ENCODE peak calls at places on chromosomes 6 and 20, in four cellular contexts. One of them, this sample, is unnamed.

GRCh38 chr6:38234934-38235678 is 404.6 kb downstream of the BTBD9 start:
- DNase-seq in HEK293T: no peak
- DNase-seq in HepG2: no peak
- DNase-seq in WTC11: no peak
- DNase-seq in this sample: no peak

GRCh38 chr6:25962368-25963127 is at the start of gene TRIM38:
- DNase-seq in HEK293T: peak
- DNase-seq in HepG2: peak
- DNase-seq in WTC11: no peak
- DNase-seq in this sample: peak

GRCh38 chr20:41234546-41234945 is 83.0 kb downstream of the ZHX3 start:
- DNase-seq in HEK293T: no peak
- DNase-seq in HepG2: no peak
- DNase-seq in WTC11: no peak
- DNase-seq in this sample: no peak

GRCh38 chr6:42783876-42784738 is 2.3 kb downstream of the BICRAL start:
- DNase-seq in HEK293T: no peak
- DNase-seq in HepG2: no peak
- DNase-seq in WTC11: no peak
- DNase-seq in this sample: no peak

GRCh38 chr6:47135772-47136171 is 93.6 kb upstream of the ADGRF1 start:
- DNase-seq in HEK293T: no peak
- DNase-seq in HepG2: peak
- DNase-seq in WTC11: no peak
- DNase-seq in this sample: peak

GRCh38 chr6:17429381-17430061 is 36.1 kb downstream of the CAP2 start:
- DNase-seq in HEK293T: no peak
- DNase-seq in HepG2: no peak
- DNase-seq in WTC11: no peak
- DNase-seq in this sample: no peak

GRCh38 chr20:35008411-35009342 is 53.0 kb downstream of the MYH7B start:
- DNase-seq in HEK293T: no peak
- DNase-seq in HepG2: no peak
- DNase-seq in WTC11: no peak
- DNase-seq in this sample: no peak

GRCh38 chr6:159213401-159213800 is 44.2 kb downstream of the FNDC1 start:
- DNase-seq in HEK293T: peak
- DNase-seq in HepG2: no peak
- DNase-seq in WTC11: no peak
- DNase-seq in this sample: no peak

GRCh38 chr20:10454135-10454750 is 19.1 kb downstream of the SLX4IP start:
- DNase-seq in HEK293T: no peak
- DNase-seq in HepG2: no peak
- DNase-seq in WTC11: no peak
- DNase-seq in this sample: no peak

DNA sequence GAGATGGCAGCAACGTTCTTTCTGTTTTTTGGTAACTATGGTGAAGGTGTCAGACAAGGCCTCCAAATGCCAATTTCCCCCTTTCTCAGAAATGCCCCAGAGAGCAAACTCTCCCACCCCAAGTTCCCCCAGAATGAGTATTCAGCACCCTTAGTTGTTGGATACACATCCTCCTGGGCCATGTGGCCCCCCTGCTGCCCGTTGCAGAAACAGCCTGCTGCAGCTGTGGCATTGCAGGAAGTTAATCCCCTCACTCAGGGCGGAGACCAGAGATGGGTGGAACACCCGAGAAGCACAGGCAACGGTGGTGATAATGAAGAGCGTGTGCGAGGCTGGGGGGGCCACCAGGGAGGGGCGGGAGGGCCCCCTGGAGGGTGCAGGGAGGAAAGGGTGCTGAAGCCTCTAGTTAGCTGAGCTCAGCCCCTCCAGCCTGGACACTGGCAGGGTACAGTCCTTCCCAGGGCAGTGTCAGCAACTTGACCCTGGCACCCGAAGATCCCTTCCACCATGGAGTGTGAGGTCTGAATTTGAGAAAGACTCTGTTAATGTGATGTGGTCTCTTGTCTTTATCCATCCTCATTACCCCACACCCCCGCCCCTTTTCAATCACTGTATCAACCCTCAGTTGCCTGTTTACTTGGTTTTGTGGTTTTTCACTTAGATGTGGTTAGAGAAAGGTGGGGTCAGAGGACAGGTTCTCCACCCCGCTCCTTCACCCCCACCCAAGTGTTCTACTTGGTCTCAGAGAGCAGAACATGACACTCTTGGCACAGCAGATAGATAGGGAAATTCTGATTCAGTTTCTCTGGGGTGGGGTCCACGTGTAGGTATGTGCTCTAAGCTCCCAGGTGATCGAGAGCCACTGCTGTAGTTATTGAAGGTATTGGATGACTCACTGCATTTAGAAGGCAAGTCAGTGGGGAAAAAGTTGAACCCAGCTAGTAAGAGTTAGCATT is 208.8 kb upstream of the SUPT3H start:
- DNase-seq in HEK293T: no peak
- DNase-seq in HepG2: no peak
- DNase-seq in WTC11: no peak
- DNase-seq in this sample: no peak
- TF ChIP-seq ELF4 in HEK293T: no peak
- TF ChIP-seq ELF4 in HepG2: no peak
- TF ChIP-seq ELF4 in WTC11: no peak
- TF ChIP-seq ELF4 in this sample: no peak

GRCh38 chr6:30380464-30380863 is 35.5 kb downstream of the RPP21 start:
- DNase-seq in HEK293T: no peak
- DNase-seq in HepG2: no peak
- DNase-seq in WTC11: no peak
- DNase-seq in this sample: no peak

DNA sequence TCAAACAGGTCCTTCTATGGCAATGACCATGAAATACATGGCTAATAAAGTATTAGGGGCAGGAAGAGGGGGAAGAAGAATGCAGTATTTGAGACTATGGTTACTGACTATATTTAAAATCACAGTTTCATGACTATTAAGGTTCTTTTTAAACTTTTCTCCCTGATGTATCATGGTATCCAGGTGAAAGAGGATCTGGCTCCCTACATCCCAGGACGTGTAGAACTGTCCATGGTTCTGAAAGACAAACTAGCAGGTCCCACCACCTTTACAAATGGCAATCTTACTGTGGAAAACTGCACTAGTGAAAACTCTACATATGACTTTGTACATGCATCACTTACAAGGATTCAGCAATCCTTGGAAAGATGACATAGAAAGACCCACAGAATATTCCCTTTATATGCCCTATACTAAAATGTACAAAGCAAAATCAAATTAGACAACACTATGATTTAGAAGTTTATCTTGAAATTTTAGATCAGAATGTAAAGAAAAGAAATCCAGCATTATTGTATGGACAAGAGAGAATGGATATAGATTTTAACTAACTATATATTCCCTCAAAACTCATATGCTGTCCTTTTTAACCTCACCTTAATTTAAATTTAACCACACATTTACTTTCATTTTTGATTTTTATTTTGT is 33.5 kb downstream of the RPP21 start:
- DNase-seq in HEK293T: peak
- DNase-seq in HepG2: peak
- DNase-seq in WTC11: no peak
- DNase-seq in this sample: peak
- TF ChIP-seq ELF4 in HEK293T: no peak
- TF ChIP-seq ELF4 in HepG2: no peak
- TF ChIP-seq ELF4 in WTC11: no peak
- TF ChIP-seq ELF4 in this sample: no peak

GRCh38 chr6:144944121-144944520 is 659.0 kb downstream of the UTRN start:
- DNase-seq in HEK293T: no peak
- DNase-seq in HepG2: no peak
- DNase-seq in WTC11: no peak
- DNase-seq in this sample: no peak
- TF ChIP-seq ELF4 in HEK293T: no peak
- TF ChIP-seq ELF4 in HepG2: no peak
- TF ChIP-seq ELF4 in WTC11: no peak
- TF ChIP-seq ELF4 in this sample: no peak

GRCh38 chr20:32575227-32575581 is 9.9 kb downstream of the NOL4L start:
- DNase-seq in HEK293T: no peak
- DNase-seq in HepG2: no peak
- DNase-seq in WTC11: no peak
- DNase-seq in this sample: no peak
- TF ChIP-seq ELF4 in HEK293T: no peak
- TF ChIP-seq ELF4 in HepG2: no peak
- TF ChIP-seq ELF4 in WTC11: no peak
- TF ChIP-seq ELF4 in this sample: no peak

GRCh38 chr6:21355638-21356037 is 237.9 kb upstream of the SOX4 start:
- DNase-seq in HEK293T: no peak
- DNase-seq in HepG2: no peak
- DNase-seq in WTC11: no peak
- DNase-seq in this sample: no peak
- TF ChIP-seq ELF4 in HEK293T: no peak
- TF ChIP-seq ELF4 in HepG2: no peak
- TF ChIP-seq ELF4 in WTC11: no peak
- TF ChIP-seq ELF4 in this sample: no peak

GRCh38 chr6:72984981-72985665 is 240.2 kb downstream of the KHDC1L start:
- DNase-seq in HEK293T: no peak
- DNase-seq in HepG2: no peak
- DNase-seq in WTC11: no peak
- DNase-seq in this sample: no peak
- TF ChIP-seq ELF4 in HEK293T: no peak
- TF ChIP-seq ELF4 in HepG2: no peak
- TF ChIP-seq ELF4 in WTC11: no peak
- TF ChIP-seq ELF4 in this sample: no peak